ENCODE peak calls at places on chromosome 21, in four cellular contexts. One of them, this sample, is unnamed.

GRCh38 chr21:45859762-45860357 is 121.7 kb upstream of the COL6A1 start:
- DNase-seq in aorta: no peak
- DNase-seq in KBM-7: no peak
- DNase-seq in anterior cingulate cortex: no peak
- DNase-seq in this sample: no peak

GRCh38 chr21:37623689-37624088 is 257.1 kb downstream of the DYRK1A start:
- DNase-seq in aorta: no peak
- DNase-seq in KBM-7: no peak
- DNase-seq in anterior cingulate cortex: no peak
- DNase-seq in this sample: no peak

GRCh38 chr21:29105218-29105617 is 25.2 kb upstream of the MAP3K7CL start:
- DNase-seq in aorta: no peak
- DNase-seq in KBM-7: no peak
- DNase-seq in anterior cingulate cortex: no peak
- DNase-seq in this sample: no peak

GRCh38 chr21:36209626-36210171 is 53.1 kb downstream of the DOP1B start:
- DNase-seq in aorta: no peak
- DNase-seq in KBM-7: peak
- DNase-seq in anterior cingulate cortex: no peak
- DNase-seq in this sample: peak

GRCh38 chr21:36791150-36791549 is 92.2 kb downstream of the SIM2 start:
- DNase-seq in aorta: no peak
- DNase-seq in KBM-7: no peak
- DNase-seq in anterior cingulate cortex: peak
- DNase-seq in this sample: no peak

GRCh38 chr21:42362700-42363099 is 3.6 kb downstream of the TFF1 start:
- DNase-seq in aorta: no peak
- DNase-seq in KBM-7: no peak
- DNase-seq in anterior cingulate cortex: no peak
- DNase-seq in this sample: no peak

GRCh38 chr21:21397464-21397863 is 399.3 kb downstream of the NCAM2 start:
- DNase-seq in aorta: no peak
- DNase-seq in KBM-7: no peak
- DNase-seq in anterior cingulate cortex: no peak
- DNase-seq in this sample: no peak

GRCh38 chr21:25562660-25563059 is 44.6 kb downstream of the MRPL39 start:
- DNase-seq in aorta: no peak
- DNase-seq in KBM-7: no peak
- DNase-seq in anterior cingulate cortex: no peak
- DNase-seq in this sample: no peak

GRCh38 chr21:30209571-30209970 is 6.3 kb downstream of the CLDN8 start:
- DNase-seq in aorta: no peak
- DNase-seq in KBM-7: no peak
- DNase-seq in anterior cingulate cortex: no peak
- DNase-seq in this sample: no peak

GRCh38 chr21:36127250-36127904 is 7.5 kb upstream of the CBR3 start:
- DNase-seq in aorta: no peak
- DNase-seq in KBM-7: no peak
- DNase-seq in anterior cingulate cortex: no peak
- DNase-seq in this sample: no peak

GRCh38 chr21:42614811-42615342 is 38.5 kb upstream of the PDE9A start:
- DNase-seq in aorta: no peak
- DNase-seq in KBM-7: peak
- DNase-seq in anterior cingulate cortex: no peak
- DNase-seq in this sample: peak

GRCh38 chr21:28142692-28143091 is 850.0 kb downstream of the LTN1 start:
- DNase-seq in aorta: no peak
- DNase-seq in KBM-7: peak
- DNase-seq in anterior cingulate cortex: no peak
- DNase-seq in this sample: no peak

GRCh38 chr21:44845418-44846200 is 27.7 kb upstream of the SUMO3 start:
- DNase-seq in aorta: peak
- DNase-seq in KBM-7: peak
- DNase-seq in anterior cingulate cortex: no peak
- DNase-seq in this sample: peak

GRCh38 chr21:45036630-45037029 is 37.8 kb upstream of the ADARB1 start:
- DNase-seq in aorta: no peak
- DNase-seq in KBM-7: no peak
- DNase-seq in anterior cingulate cortex: no peak
- DNase-seq in this sample: no peak

GRCh38 chr21:44751186-44751798 is 39.9 kb upstream of the TSPEAR start:
- DNase-seq in aorta: no peak
- DNase-seq in KBM-7: no peak
- DNase-seq in anterior cingulate cortex: no peak
- DNase-seq in this sample: no peak

GRCh38 chr21:30072496-30072895 is 94.1 kb downstream of the CLDN17 start:
- DNase-seq in aorta: no peak
- DNase-seq in KBM-7: peak
- DNase-seq in anterior cingulate cortex: no peak
- DNase-seq in this sample: peak

GRCh38 chr21:33985117-33986050 is 69.8 kb upstream of the ATP5PO start:
- DNase-seq in aorta: no peak
- DNase-seq in KBM-7: no peak
- DNase-seq in anterior cingulate cortex: no peak
- DNase-seq in this sample: no peak

GRCh38 chr21:45454081-45454923 is 49.3 kb downstream of the COL18A1 start:
- DNase-seq in aorta: peak
- DNase-seq in KBM-7: no peak
- DNase-seq in anterior cingulate cortex: no peak
- DNase-seq in this sample: no peak

GRCh38 chr21:34602061-34602460 is 12.9 kb downstream of the RCAN1 start:
- DNase-seq in aorta: no peak
- DNase-seq in KBM-7: no peak
- DNase-seq in anterior cingulate cortex: no peak
- DNase-seq in this sample: no peak

GRCh38 chr21:42381347-42381984 is 14.4 kb downstream of the TMPRSS3 start:
- DNase-seq in aorta: no peak
- DNase-seq in KBM-7: no peak
- DNase-seq in anterior cingulate cortex: no peak
- DNase-seq in this sample: peak

GRCh38 chr21:38494688-38495087 is 3.6 kb downstream of the ERG start:
- DNase-seq in aorta: peak
- DNase-seq in KBM-7: peak
- DNase-seq in anterior cingulate cortex: no peak
- DNase-seq in this sample: no peak

GRCh38 chr21:28104346-28104745 is 888.3 kb downstream of the LTN1 start:
- DNase-seq in aorta: no peak
- DNase-seq in KBM-7: no peak
- DNase-seq in anterior cingulate cortex: no peak
- DNase-seq in this sample: no peak

GRCh38 chr21:31895069-31895851 is 22.4 kb downstream of the HUNK start:
- DNase-seq in aorta: no peak
- DNase-seq in KBM-7: no peak
- DNase-seq in anterior cingulate cortex: no peak
- DNase-seq in this sample: no peak

GRCh38 chr21:45020629-45021427 is 53.6 kb upstream of the ADARB1 start:
- DNase-seq in aorta: peak
- DNase-seq in KBM-7: no peak
- DNase-seq in anterior cingulate cortex: no peak
- DNase-seq in this sample: no peak

GRCh38 chr21:42569732-42570301 is 56.2 kb downstream of the SLC37A1 start:
- DNase-seq in aorta: peak
- DNase-seq in KBM-7: no peak
- DNase-seq in anterior cingulate cortex: no peak
- DNase-seq in this sample: no peak

GRCh38 chr21:36254106-36254941 is 65.7 kb upstream of the MORC3 start:
- DNase-seq in aorta: no peak
- DNase-seq in KBM-7: peak
- DNase-seq in anterior cingulate cortex: no peak
- DNase-seq in this sample: no peak

GRCh38 chr21:29453511-29453910 is 154.8 kb downstream of the BACH1 start:
- DNase-seq in aorta: no peak
- DNase-seq in KBM-7: no peak
- DNase-seq in anterior cingulate cortex: no peak
- DNase-seq in this sample: no peak

GRCh38 chr21:31548688-31549087 is 110.8 kb upstream of the SOD1 start:
- DNase-seq in aorta: no peak
- DNase-seq in KBM-7: no peak
- DNase-seq in anterior cingulate cortex: no peak
- DNase-seq in this sample: no peak

GRCh38 chr21:38438476-38438893 is 59.8 kb downstream of the ERG start:
- DNase-seq in aorta: peak
- DNase-seq in KBM-7: peak
- DNase-seq in anterior cingulate cortex: no peak
- DNase-seq in this sample: peak

GRCh38 chr21:39451332-39452206 is at the start of gene SH3BGR:
- DNase-seq in aorta: peak
- DNase-seq in KBM-7: no peak
- DNase-seq in anterior cingulate cortex: peak
- DNase-seq in this sample: no peak

GRCh38 chr21:45821315-45822001 is 160.1 kb upstream of the COL6A1 start:
- DNase-seq in aorta: no peak
- DNase-seq in KBM-7: no peak
- DNase-seq in anterior cingulate cortex: no peak
- DNase-seq in this sample: no peak

GRCh38 chr21:26966978-26967913 is at the start of gene ADAMTS5:
- DNase-seq in aorta: peak
- DNase-seq in KBM-7: no peak
- DNase-seq in anterior cingulate cortex: peak
- DNase-seq in this sample: no peak

GRCh38 chr21:27225142-27225541 is 258.3 kb upstream of the ADAMTS5 start:
- DNase-seq in aorta: no peak
- DNase-seq in KBM-7: no peak
- DNase-seq in anterior cingulate cortex: no peak
- DNase-seq in this sample: no peak

GRCh38 chr21:25189497-25189896 is 417.8 kb downstream of the MRPL39 start:
- DNase-seq in aorta: no peak
- DNase-seq in KBM-7: no peak
- DNase-seq in anterior cingulate cortex: no peak
- DNase-seq in this sample: no peak

GRCh38 chr21:32020551-32020950 is 147.7 kb downstream of the HUNK start:
- DNase-seq in aorta: no peak
- DNase-seq in KBM-7: no peak
- DNase-seq in anterior cingulate cortex: no peak
- DNase-seq in this sample: no peak

GRCh38 chr21:29501451-29501850 is 202.7 kb downstream of the BACH1 start:
- DNase-seq in aorta: no peak
- DNase-seq in KBM-7: no peak
- DNase-seq in anterior cingulate cortex: no peak
- DNase-seq in this sample: no peak

GRCh38 chr21:43733529-43734071 is 14.7 kb downstream of the PDXK start:
- DNase-seq in aorta: peak
- DNase-seq in KBM-7: no peak
- DNase-seq in anterior cingulate cortex: peak
- DNase-seq in this sample: peak

GRCh38 chr21:45305831-45306230 is 18.1 kb upstream of the POFUT2 start:
- DNase-seq in aorta: no peak
- DNase-seq in KBM-7: no peak
- DNase-seq in anterior cingulate cortex: no peak
- DNase-seq in this sample: no peak

This sample was measured in Calu3.